ENCODE peak calls at places on chromosomes 5 and 9, in seven cellular contexts. I is heart left ventricle, C is stomach, D is H9, G is prostate gland, L is AG04450, P is K562. O is an unnamed sample. For H3K9me3, the result is how much of the 10 kb centered on the place peaks cover.

GRCh38 chr5:130476325-130476724 is 572.1 kb downstream of the CHSY3 start:
- DNase-seq in I (no peak), C (no peak), D (no peak), G (no peak), L (no peak), P (no peak), O (peak)

GRCh38 chr9:122122468-122122867 is 29.4 kb upstream of the TTLL11 start:
- DNase-seq in I (no peak), C (no peak), D (no peak), G (no peak), L (no peak), P (no peak), O (no peak)

GRCh38 chr9:8877753-8878494 is 1078.3 kb upstream of the DMAC1 start:
- DNase-seq in I (no peak), C (no peak), D (no peak), G (no peak), L (no peak), P (no peak), O (no peak)

GRCh38 chr5:111221139-111221538 is 3.0 kb upstream of the CAMK4 start:
- DNase-seq in I (no peak), C (no peak), D (no peak), G (no peak), L (no peak), P (no peak), O (no peak)

GRCh38 chr9:130696139-130696650 is 2.6 kb downstream of the EXOSC2 start:
- DNase-seq in I (no peak), C (no peak), D (no peak), G (no peak), L (no peak), P (no peak), O (no peak)

GRCh38 chr5:13859285-13859684 is 85.2 kb downstream of the DNAH5 start:
- DNase-seq in I (no peak), C (no peak), D (no peak), G (no peak), L (no peak), P (no peak), O (no peak)

GRCh38 chr5:32406650-32407049 is 37.9 kb downstream of the ZFR start:
- DNase-seq in I (no peak), C (no peak), D (no peak), G (no peak), L (no peak), P (no peak), O (no peak)

GRCh38 chr9:70228098-70228497 is 30.7 kb upstream of the SMC5 start:
- DNase-seq in I (no peak), C (no peak), D (no peak), G (no peak), L (no peak), P (no peak), O (no peak)

GRCh38 chr9:116901260-116901659 is 214.2 kb downstream of the TRIM32 start:
- DNase-seq in I (no peak), C (no peak), D (no peak), G (no peak), L (no peak), P (no peak), O (no peak)

GRCh38 chr5:86605881-86606280 is 11.9 kb upstream of the COX7C start:
- DNase-seq in I (no peak), C (no peak), D (no peak), G (no peak), L (no peak), P (no peak), O (no peak)

GRCh38 chr5:55294935-55295334 is 12.6 kb downstream of the DHX29 start:
- DNase-seq in I (no peak), C (no peak), D (no peak), G (no peak), L (no peak), P (no peak), O (no peak)

GRCh38 chr9:35909274-35909673 is at the start of gene SPAAR:
- DNase-seq in I (no peak), C (no peak), D (no peak), G (no peak), L (no peak), P (no peak), O (no peak)

GRCh38 chr5:60958712-60959111 is 13.7 kb downstream of the NDUFAF2 start:
- DNase-seq in I (no peak), C (no peak), D (no peak), G (no peak), L (no peak), P (no peak), O (no peak)

GRCh38 chr9:120733190-120733589 is 18.9 kb upstream of the MEGF9 start:
- DNase-seq in I (no peak), C (peak), D (no peak), G (no peak), L (peak), P (no peak), O (no peak)

GRCh38 chr5:13833440-13833839 is 111.0 kb downstream of the DNAH5 start:
- DNase-seq in I (no peak), C (no peak), D (no peak), G (no peak), L (no peak), P (no peak), O (no peak)

GRCh38 chr9:81626511-81626910 is 62.8 kb downstream of the TLE1 start:
- DNase-seq in I (no peak), C (no peak), D (no peak), G (no peak), L (no peak), P (no peak), O (no peak)

GRCh38 chr5:157575096-157575872 is at the start of gene ADAM19:
- DNase-seq in I (peak), C (no peak), D (no peak), G (no peak), L (no peak), P (peak), O (peak)

GRCh38 chr9:109035684-109036423 is 22.6 kb upstream of the CTNNAL1 start:
- DNase-seq in I (no peak), C (peak), D (no peak), G (no peak), L (peak), P (no peak), O (no peak)

GRCh38 chr5:58816181-58816731 is 233.4 kb downstream of the RAB3C start:
- DNase-seq in I (no peak), C (no peak), D (no peak), G (no peak), L (no peak), P (no peak), O (no peak)

GRCh38 chr9:93205045-93205768 is 21.3 kb downstream of the WNK2 start:
- DNase-seq in I (peak), C (peak), D (no peak), G (peak), L (no peak), P (no peak), O (no peak)

GRCh38 chr5:124572973-124573372 is 173.5 kb downstream of the ZNF608 start:
- DNase-seq in I (no peak), C (no peak), D (peak), G (no peak), L (no peak), P (no peak), O (no peak)

GRCh38 chr9:75937859-75938258 is 47.4 kb downstream of the PCSK5 start:
- DNase-seq in I (no peak), C (no peak), D (no peak), G (no peak), L (no peak), P (no peak), O (no peak)

GRCh38 chr9:30925635-30926034 is 1458.8 kb upstream of the ACO1 start:
- DNase-seq in I (no peak), C (no peak), D (no peak), G (no peak), L (no peak), P (no peak), O (no peak)

GRCh38 chr5:50340757-50341156 is 100.3 kb downstream of the EMB start:
- DNase-seq in I (no peak), C (no peak), D (no peak), G (no peak), L (no peak), P (no peak), O (no peak)

GRCh38 chr5:50343715-50344114 is 97.4 kb downstream of the EMB start:
- DNase-seq in I (no peak), C (no peak), D (no peak), G (no peak), L (no peak), P (no peak), O (no peak)
- H3K9me3 ChIP-seq in I (under half), C (under half), D (under half), G (under half), L (under half), P (under half), O (under half)

DNA sequence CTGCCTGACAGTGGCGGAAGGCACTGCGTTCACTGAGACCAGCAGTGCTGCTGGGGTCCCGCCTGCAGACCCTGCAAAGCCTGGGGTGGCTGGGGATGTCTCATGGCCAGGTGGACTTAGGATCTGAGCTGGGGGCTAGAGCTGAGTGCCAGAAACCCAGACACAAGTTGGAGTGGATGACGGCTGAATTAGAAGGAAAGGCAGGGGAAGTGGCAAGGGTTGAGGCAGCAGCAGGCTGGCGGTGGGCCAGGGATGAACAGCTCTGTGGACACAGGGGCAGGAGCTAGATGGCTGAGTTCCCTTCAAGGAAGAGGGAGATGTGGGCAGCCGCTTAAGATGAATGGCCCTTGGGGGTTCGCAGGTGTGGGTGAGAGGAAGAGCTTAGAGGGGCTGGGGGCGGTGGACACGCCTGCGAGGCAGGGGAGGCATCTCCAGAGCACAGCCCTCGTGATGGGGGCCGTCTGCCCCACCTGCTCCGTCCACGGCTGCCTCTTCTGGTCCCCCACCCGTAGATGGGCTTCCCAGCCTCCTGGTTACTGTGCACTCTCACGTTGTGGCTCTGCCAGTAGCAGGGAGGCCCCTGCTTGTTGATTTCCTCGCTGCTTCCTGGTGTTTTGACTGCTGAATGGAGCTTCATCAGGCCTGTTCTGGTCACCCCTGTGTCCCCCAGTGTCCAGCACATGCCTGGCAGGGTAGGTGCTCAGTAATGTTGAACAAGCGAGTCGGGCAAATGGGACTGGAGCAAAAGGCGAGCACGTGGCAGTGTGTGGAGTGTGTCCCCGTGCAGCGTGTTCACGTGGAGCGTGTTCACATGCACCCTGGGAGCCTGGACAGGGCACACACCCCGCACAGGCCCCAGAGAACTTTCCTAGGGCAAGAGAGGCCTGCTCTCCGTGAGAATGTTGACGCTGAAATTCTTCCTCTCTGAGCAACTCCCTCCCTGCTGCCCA is 168.2 kb downstream of the CACNA1B start:
- DNase-seq in I (peak), C (peak), D (no peak), G (no peak), L (no peak), P (no peak), O (no peak)
- H3K9me3 ChIP-seq in I (under half), C (under half), D (under half), G (under half), L (half or more), P (under half), O (under half)

DNA sequence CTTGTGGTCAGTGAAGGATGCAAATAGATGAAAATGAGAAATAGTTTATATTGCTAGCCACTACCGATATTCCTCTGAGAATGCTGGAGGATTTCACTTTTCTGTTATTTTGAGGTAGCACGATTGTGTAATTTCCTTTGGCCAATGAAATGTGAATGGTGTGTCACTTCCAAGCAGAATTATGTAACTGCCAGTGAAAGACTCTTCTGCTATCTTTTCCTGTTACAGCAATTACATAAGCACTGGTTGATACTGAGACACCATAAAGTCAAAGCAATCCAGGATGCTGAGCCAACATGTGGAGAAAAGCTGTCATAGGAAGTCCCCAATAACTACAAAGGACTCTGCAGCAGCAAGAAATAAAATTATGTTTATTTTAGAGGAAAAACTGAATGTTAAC is 3.5 kb upstream of the PCDHA2 start:
- DNase-seq in I (no peak), C (no peak), D (no peak), G (no peak), L (no peak), P (no peak), O (no peak)
- H3K9me3 ChIP-seq in I (under half), C (under half), D (under half), G (under half), L (under half), P (under half), O (under half)

GRCh38 chr9:2170737-2171136 is 155.6 kb downstream of the SMARCA2 start:
- DNase-seq in I (no peak), C (no peak), D (no peak), G (no peak), L (no peak), P (no peak), O (no peak)
- H3K9me3 ChIP-seq in I (under half), C (under half), D (under half), G (under half), L (under half), P (under half), O (under half)

GRCh38 chr9:40909821-40910220 is 218.7 kb downstream of the FOXD4L6 start:
- DNase-seq in I (no peak), C (no peak), D (no peak), G (no peak), L (no peak), P (no peak), O (no peak)
- H3K9me3 ChIP-seq in I (half or more), C (half or more), D (half or more), G (under half), L (half or more), P (under half), O (under half)

GRCh38 chr5:135322744-135323143 is 76.3 kb downstream of the MACROH2A1 start:
- DNase-seq in I (no peak), C (no peak), D (no peak), G (no peak), L (no peak), P (no peak), O (no peak)
- H3K9me3 ChIP-seq in I (under half), C (under half), D (under half), G (under half), L (under half), P (under half), O (under half)

GRCh38 chr5:179111267-179112207 is 51.4 kb downstream of the ZNF354C start:
- DNase-seq in I (no peak), C (no peak), D (no peak), G (no peak), L (no peak), P (no peak), O (no peak)

GRCh38 chr5:179113945-179114641 is 53.9 kb downstream of the ZNF354C start:
- DNase-seq in I (no peak), C (peak), D (no peak), G (no peak), L (no peak), P (no peak), O (no peak)

GRCh38 chr5:179113143-179113530 is 53.0 kb downstream of the ZNF354C start:
- DNase-seq in I (no peak), C (peak), D (no peak), G (no peak), L (no peak), P (no peak), O (peak)

GRCh38 chr5:179112469-179113142 is 52.4 kb downstream of the ZNF354C start:
- DNase-seq in I (no peak), C (peak), D (no peak), G (no peak), L (no peak), P (no peak), O (no peak)

GRCh38 chr5:179110528-179110927 is 50.4 kb downstream of the ZNF354C start:
- DNase-seq in I (no peak), C (no peak), D (no peak), G (no peak), L (no peak), P (no peak), O (no peak)
- H3K9me3 ChIP-seq in I (half or more), C (under half), D (under half), G (under half), L (half or more), P (under half), O (under half)

GRCh38 chr9:127280880-127281660 is 16.5 kb downstream of the GARNL3 start:
- DNase-seq in I (no peak), C (no peak), D (no peak), G (no peak), L (no peak), P (no peak), O (no peak)
- H3K9me3 ChIP-seq in I (under half), C (under half), D (under half), G (under half), L (under half), P (under half), O (under half)

GRCh38 chr9:125989524-125990180 is 242.5 kb downstream of the PBX3 start:
- DNase-seq in I (no peak), C (no peak), D (no peak), G (no peak), L (no peak), P (no peak), O (no peak)

GRCh38 chr9:125987420-125987819 is 240.2 kb downstream of the PBX3 start:
- DNase-seq in I (no peak), C (no peak), D (no peak), G (no peak), L (no peak), P (no peak), O (peak)

GRCh38 chr9:125986966-125987365 is 239.8 kb downstream of the PBX3 start:
- DNase-seq in I (no peak), C (no peak), D (no peak), G (no peak), L (no peak), P (no peak), O (no peak)

GRCh38 chr9:125989090-125989501 is 241.9 kb downstream of the PBX3 start:
- DNase-seq in I (no peak), C (no peak), D (no peak), G (no peak), L (no peak), P (no peak), O (peak)

DNA sequence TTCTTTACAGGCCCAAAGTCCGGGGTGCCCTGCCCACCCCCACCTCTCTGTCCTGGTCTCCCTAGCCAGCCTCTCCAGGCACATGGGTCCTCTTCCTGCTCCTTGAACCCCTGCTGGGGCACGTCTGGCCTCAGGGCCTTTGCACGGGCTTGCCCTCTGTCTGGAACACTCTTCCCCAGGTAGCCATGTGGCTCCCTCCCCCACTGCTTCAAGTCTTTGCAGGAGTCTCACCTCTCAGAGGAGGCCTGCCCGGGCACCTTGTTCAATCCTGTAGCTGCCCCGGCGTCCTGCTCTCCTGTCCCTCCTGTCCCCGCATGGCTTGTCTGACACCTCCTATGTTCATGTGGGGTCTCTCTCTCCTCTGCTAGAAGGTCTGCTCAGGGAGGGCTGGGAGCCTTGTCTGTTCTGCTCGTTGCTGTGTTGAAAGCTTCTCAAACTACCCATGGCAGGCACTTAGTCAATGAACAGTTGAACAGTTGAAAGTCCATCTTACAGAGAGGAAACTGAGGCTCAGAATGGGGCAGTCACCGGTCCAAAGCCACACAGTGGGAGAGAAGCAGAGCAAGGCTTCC is 241.4 kb downstream of the PBX3 start:
- DNase-seq in I (no peak), C (no peak), D (no peak), G (no peak), L (no peak), P (no peak), O (peak)
- H3K9me3 ChIP-seq in I (under half), C (under half), D (under half), G (under half), L (under half), P (under half), O (under half)

GRCh38 chr9:135910757-135911156 is 3.4 kb upstream of the CAMSAP1 start:
- DNase-seq in I (no peak), C (no peak), D (no peak), G (no peak), L (no peak), P (no peak), O (no peak)
- H3K9me3 ChIP-seq in I (under half), C (under half), D (under half), G (under half), L (under half), P (under half), O (under half)

O was measured in Caco-2.